ENCODE peak calls at places on chromosomes 4 and X, in five cellular contexts. B is GM23338, I is mesendoderm, L is mammary epithelial cell, Q is H9. R is an unnamed sample. For H3K79me2, the result is how much of the 10 kb centered on the place peaks cover.

GRCh38 chrX:1914606-1915365 is 299.9 kb downstream of the ASMT start:
- DNase-seq in B (peak), I (peak), L (no peak), Q (peak), R (no peak)

GRCh38 chr4:124265701-124266100 is 446.8 kb downstream of the ANKRD50 start:
- DNase-seq in B (no peak), I (no peak), L (no peak), Q (no peak), R (no peak)

GRCh38 chr4:37666625-37667071 is 19.5 kb downstream of the RELL1 start:
- DNase-seq in B (peak), I (peak), L (peak), Q (no peak), R (no peak)

GRCh38 chr4:118224239-118224829 is 128.5 kb downstream of the PRSS12 start:
- DNase-seq in B (peak), I (peak), L (peak), Q (no peak), R (peak)

GRCh38 chr4:54945838-54946237 is 179.6 kb downstream of the KDR start:
- DNase-seq in B (no peak), I (no peak), L (no peak), Q (no peak), R (no peak)

GRCh38 chrX:149044471-149044870 is 460.6 kb downstream of the IDS start:
- DNase-seq in B (no peak), I (no peak), L (peak), Q (no peak), R (no peak)

GRCh38 chr4:112418092-112418491 is 97.9 kb downstream of the NEUROG2 start:
- DNase-seq in B (peak), I (peak), L (no peak), Q (peak), R (peak)

GRCh38 chrX:45762699-45763647 is 562.3 kb upstream of the DIPK2B start:
- DNase-seq in B (no peak), I (no peak), L (peak), Q (no peak), R (no peak)

GRCh38 chr4:78776729-78777555 is 792 bp downstream of the BMP2K start:
- DNase-seq in B (peak), I (peak), L (peak), Q (peak), R (peak)

GRCh38 chr4:37615059-37615719 is 71.0 kb downstream of the RELL1 start:
- DNase-seq in B (no peak), I (no peak), L (no peak), Q (no peak), R (no peak)

GRCh38 chr4:28702571-28702970 is 1841.9 kb downstream of the STIM2 start:
- DNase-seq in B (no peak), I (no peak), L (no peak), Q (no peak), R (no peak)

GRCh38 chr4:154009191-154009590 is 220.3 kb upstream of the SFRP2 start:
- DNase-seq in B (no peak), I (peak), L (peak), Q (no peak), R (no peak)

GRCh38 chrX:134362560-134363089 is 97.3 kb upstream of the HPRT1 start:
- DNase-seq in B (no peak), I (no peak), L (no peak), Q (no peak), R (no peak)

GRCh38 chr4:153486281-153487151 is 20.4 kb downstream of the TMEM131L start:
- DNase-seq in B (peak), I (peak), L (peak), Q (peak), R (peak)

GRCh38 chrX:19602866-19603620 is 87.7 kb upstream of the MAP3K15 start:
- DNase-seq in B (no peak), I (peak), L (peak), Q (no peak), R (no peak)

GRCh38 chr4:6991249-6991648 is 51.9 kb upstream of the TADA2B start:
- DNase-seq in B (no peak), I (no peak), L (no peak), Q (no peak), R (no peak)

GRCh38 chrX:108558217-108558616 is 118.6 kb downstream of the COL4A5 start:
- DNase-seq in B (no peak), I (peak), L (no peak), Q (no peak), R (no peak)

GRCh38 chr4:85952982-85953650 is 406.7 kb downstream of the MAPK10 start:
- DNase-seq in B (peak), I (peak), L (no peak), Q (no peak), R (no peak)

GRCh38 chrX:109856974-109857373 is 123.9 kb upstream of the ACSL4 start:
- DNase-seq in B (peak), I (no peak), L (no peak), Q (no peak), R (peak)

GRCh38 chrX:18793601-18794089 is 86.2 kb downstream of the PPEF1 start:
- DNase-seq in B (no peak), I (peak), L (no peak), Q (peak), R (peak)

GRCh38 chr4:87425711-87426110 is 3.3 kb downstream of the NUDT9 start:
- DNase-seq in B (no peak), I (no peak), L (peak), Q (no peak), R (no peak)
- H3K79me2 ChIP-seq in B (half or more), I (under half), L (half or more), Q (under half), R (half or more)

GRCh38 chr4:10104211-10104990 is 12.2 kb downstream of the WDR1 start:
- DNase-seq in B (no peak), I (no peak), L (no peak), Q (no peak), R (peak)
- H3K79me2 ChIP-seq in B (half or more), I (half or more), L (half or more), Q (half or more), R (half or more)

DNA sequence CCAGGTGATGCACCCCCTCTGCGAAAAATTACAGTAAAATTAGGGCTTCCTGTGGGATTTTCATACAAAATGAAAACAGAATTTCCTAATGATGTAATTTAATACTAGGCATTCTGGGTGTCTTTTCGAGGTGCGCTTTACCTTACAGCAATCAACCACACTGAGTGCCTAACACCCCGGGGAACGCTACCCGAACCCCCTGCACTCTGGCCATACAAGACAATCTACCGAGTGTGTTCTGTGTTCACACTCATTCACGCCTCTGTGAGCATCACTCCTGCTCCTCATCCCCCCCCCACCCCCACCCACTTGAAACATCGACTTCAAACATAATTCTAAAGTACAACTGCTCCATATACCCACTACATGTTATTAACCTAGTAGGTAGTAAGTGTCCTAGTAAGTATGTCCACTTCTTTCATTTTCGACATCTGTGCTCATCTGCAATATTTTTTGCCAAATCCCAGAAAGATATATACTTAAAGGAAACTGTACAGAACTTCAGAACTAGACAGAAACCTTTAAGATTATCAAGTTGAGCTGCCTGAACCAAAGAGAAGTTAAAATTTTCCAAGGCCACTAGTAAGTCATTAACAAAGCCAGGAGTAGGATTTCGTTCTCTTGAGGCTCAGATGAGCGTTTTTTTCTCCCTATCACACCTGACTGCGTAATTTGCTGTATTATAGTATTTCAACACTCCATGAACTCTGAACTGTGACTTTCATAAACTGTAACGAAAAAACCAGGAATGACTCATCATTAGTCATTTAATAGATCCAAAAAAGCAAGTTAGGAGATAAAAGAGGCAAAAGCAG is 79.9 kb downstream of the FAT1 start:
- DNase-seq in B (no peak), I (no peak), L (peak), Q (no peak), R (no peak)
- H3K79me2 ChIP-seq in B (under half), I (under half), L (half or more), Q (under half), R (half or more)

GRCh38 chr4:67935888-67936287 is 27.4 kb downstream of the TMPRSS11A start:
- DNase-seq in B (no peak), I (no peak), L (no peak), Q (no peak), R (no peak)
- H3K79me2 ChIP-seq in B (under half), I (under half), L (under half), Q (under half), R (under half)

GRCh38 chr4:185192059-185192458 is 11.7 kb downstream of the CFAP97 start:
- DNase-seq in B (no peak), I (no peak), L (no peak), Q (no peak), R (no peak)
- H3K79me2 ChIP-seq in B (under half), I (under half), L (under half), Q (under half), R (half or more)